ENCODE peak calls at places on chromosomes 6 and 20, in four cellular contexts. J, E, P and X are unnamed samples.

GRCh38 chr20:5486377-5487054 is 169.8 kb upstream of the PROKR2 start:
- DNase-seq in J (no peak), E (no peak), P (no peak), X (no peak)

GRCh38 chr6:127464161-127464880 is 5.1 kb upstream of the KIAA0408 start:
- DNase-seq in J (peak), E (no peak), P (no peak), X (no peak)

GRCh38 chr6:151796842-151797530 is 10.5 kb upstream of the ESR1 start:
- DNase-seq in J (no peak), E (no peak), P (no peak), X (no peak)

GRCh38 chr6:157059781-157060180 is 263.5 kb downstream of the TMEM242 start:
- DNase-seq in J (peak), E (no peak), P (no peak), X (no peak)

GRCh38 chr20:46545077-46545826 is 5.2 kb downstream of the OCSTAMP start:
- DNase-seq in J (peak), E (no peak), P (no peak), X (no peak)

GRCh38 chr6:158131926-158132325 is 36.1 kb downstream of the SERAC1 start:
- DNase-seq in J (no peak), E (no peak), P (no peak), X (no peak)

GRCh38 chr20:57940376-57940775 is 230.6 kb upstream of the PMEPA1 start:
- DNase-seq in J (no peak), E (no peak), P (no peak), X (no peak)

GRCh38 chr6:11851405-11851804 is 72.8 kb upstream of the ADTRP start:
- DNase-seq in J (peak), E (no peak), P (no peak), X (no peak)

GRCh38 chr6:21615504-21615903 is 22.0 kb downstream of the SOX4 start:
- DNase-seq in J (no peak), E (no peak), P (no peak), X (no peak)

GRCh38 chr6:155263373-155264063 is at the start of gene CLDN20:
- DNase-seq in J (no peak), E (no peak), P (no peak), X (no peak)

GRCh38 chr6:5671162-5671561 is 335.6 kb downstream of the NRN1 start:
- DNase-seq in J (peak), E (no peak), P (peak), X (no peak)

GRCh38 chr6:26103770-26104456 is 16.7 kb downstream of the HFE start:
- DNase-seq in J (peak), E (peak), P (peak), X (peak)

GRCh38 chr20:40233401-40233800 is 455.6 kb downstream of the MAFB start:
- DNase-seq in J (no peak), E (no peak), P (no peak), X (no peak)

GRCh38 chr6:149060985-149061760 is 256.3 kb upstream of the TAB2 start:
- DNase-seq in J (peak), E (no peak), P (no peak), X (no peak)